ENCODE peak calls at places on chromosome 1, in five cellular contexts. One of them, this sample, is unnamed.

GRCh38 chr1:24996983-24997893 is 67.2 kb upstream of the RUNX3 start:
- DNase-seq in cardiac muscle cell: no peak
- DNase-seq in lower lobe of right lung: no peak
- DNase-seq in heart left ventricle: peak
- DNase-seq in IMR-90: no peak
- DNase-seq in this sample: no peak

GRCh38 chr1:10716424-10716823 is 80.0 kb downstream of the CASZ1 start:
- DNase-seq in cardiac muscle cell: no peak
- DNase-seq in lower lobe of right lung: no peak
- DNase-seq in heart left ventricle: no peak
- DNase-seq in IMR-90: no peak
- DNase-seq in this sample: no peak

GRCh38 chr1:216723274-216723780 is at the start of gene ESRRG:
- DNase-seq in cardiac muscle cell: peak
- DNase-seq in lower lobe of right lung: peak
- DNase-seq in heart left ventricle: peak
- DNase-seq in IMR-90: peak
- DNase-seq in this sample: no peak

GRCh38 chr1:155884028-155884950 is 24.9 kb downstream of the SYT11 start:
- DNase-seq in cardiac muscle cell: no peak
- DNase-seq in lower lobe of right lung: no peak
- DNase-seq in heart left ventricle: no peak
- DNase-seq in IMR-90: peak
- DNase-seq in this sample: no peak

GRCh38 chr1:208252126-208252853 is 8.1 kb upstream of the PLXNA2 start:
- DNase-seq in cardiac muscle cell: peak
- DNase-seq in lower lobe of right lung: peak
- DNase-seq in heart left ventricle: no peak
- DNase-seq in IMR-90: no peak
- DNase-seq in this sample: no peak

GRCh38 chr1:115654663-115655306 is 13.0 kb downstream of the VANGL1 start:
- DNase-seq in cardiac muscle cell: no peak
- DNase-seq in lower lobe of right lung: no peak
- DNase-seq in heart left ventricle: no peak
- DNase-seq in IMR-90: peak
- DNase-seq in this sample: no peak

GRCh38 chr1:161480381-161481035 is 24.7 kb upstream of the FCGR2A start:
- DNase-seq in cardiac muscle cell: no peak
- DNase-seq in lower lobe of right lung: no peak
- DNase-seq in heart left ventricle: no peak
- DNase-seq in IMR-90: no peak
- DNase-seq in this sample: no peak

GRCh38 chr1:164720329-164721036 is 161.5 kb downstream of the PBX1 start:
- DNase-seq in cardiac muscle cell: no peak
- DNase-seq in lower lobe of right lung: no peak
- DNase-seq in heart left ventricle: no peak
- DNase-seq in IMR-90: no peak
- DNase-seq in this sample: no peak

GRCh38 chr1:8908388-8909151 is 30.1 kb upstream of the ENO1 start:
- DNase-seq in cardiac muscle cell: no peak
- DNase-seq in lower lobe of right lung: no peak
- DNase-seq in heart left ventricle: no peak
- DNase-seq in IMR-90: no peak
- DNase-seq in this sample: no peak

GRCh38 chr1:51417496-51418383 is 87.4 kb upstream of the TTC39A start:
- DNase-seq in cardiac muscle cell: no peak
- DNase-seq in lower lobe of right lung: no peak
- DNase-seq in heart left ventricle: no peak
- DNase-seq in IMR-90: peak
- DNase-seq in this sample: no peak

GRCh38 chr1:37930246-37931142 is 16.4 kb downstream of the INPP5B start:
- DNase-seq in cardiac muscle cell: peak
- DNase-seq in lower lobe of right lung: peak
- DNase-seq in heart left ventricle: no peak
- DNase-seq in IMR-90: peak
- DNase-seq in this sample: peak

GRCh38 chr1:13549521-13549920 is 34.1 kb upstream of the PDPN start:
- DNase-seq in cardiac muscle cell: no peak
- DNase-seq in lower lobe of right lung: no peak
- DNase-seq in heart left ventricle: no peak
- DNase-seq in IMR-90: no peak
- DNase-seq in this sample: no peak

GRCh38 chr1:59399642-59400041 is 102.7 kb downstream of the FGGY start:
- DNase-seq in cardiac muscle cell: no peak
- DNase-seq in lower lobe of right lung: no peak
- DNase-seq in heart left ventricle: no peak
- DNase-seq in IMR-90: no peak
- DNase-seq in this sample: no peak

GRCh38 chr1:80427886-80428285 is 1372.8 kb upstream of the ADGRL2 start:
- DNase-seq in cardiac muscle cell: no peak
- DNase-seq in lower lobe of right lung: no peak
- DNase-seq in heart left ventricle: no peak
- DNase-seq in IMR-90: no peak
- DNase-seq in this sample: no peak

GRCh38 chr1:10415211-10415930 is 14.9 kb upstream of the CENPS start:
- DNase-seq in cardiac muscle cell: no peak
- DNase-seq in lower lobe of right lung: peak
- DNase-seq in heart left ventricle: no peak
- DNase-seq in IMR-90: peak
- DNase-seq in this sample: peak

GRCh38 chr1:202056644-202057334 is 46.4 kb downstream of the ELF3 start:
- DNase-seq in cardiac muscle cell: no peak
- DNase-seq in lower lobe of right lung: peak
- DNase-seq in heart left ventricle: peak
- DNase-seq in IMR-90: no peak
- DNase-seq in this sample: no peak

GRCh38 chr1:182889997-182890396 is 50.9 kb downstream of the DHX9 start:
- DNase-seq in cardiac muscle cell: no peak
- DNase-seq in lower lobe of right lung: no peak
- DNase-seq in heart left ventricle: no peak
- DNase-seq in IMR-90: no peak
- DNase-seq in this sample: no peak

GRCh38 chr1:15885701-15886612 is 38.5 kb downstream of the SPEN start:
- DNase-seq in cardiac muscle cell: peak
- DNase-seq in lower lobe of right lung: peak
- DNase-seq in heart left ventricle: peak
- DNase-seq in IMR-90: peak
- DNase-seq in this sample: peak

GRCh38 chr1:242449211-242449610 is 75.3 kb downstream of the PLD5 start:
- DNase-seq in cardiac muscle cell: peak
- DNase-seq in lower lobe of right lung: no peak
- DNase-seq in heart left ventricle: no peak
- DNase-seq in IMR-90: no peak
- DNase-seq in this sample: no peak

GRCh38 chr1:207241164-207241934 is 80.1 kb upstream of the CD55 start:
- DNase-seq in cardiac muscle cell: no peak
- DNase-seq in lower lobe of right lung: no peak
- DNase-seq in heart left ventricle: no peak
- DNase-seq in IMR-90: no peak
- DNase-seq in this sample: no peak

GRCh38 chr1:41242645-41243171 is 602 bp upstream of the SCMH1 start:
- DNase-seq in cardiac muscle cell: peak
- DNase-seq in lower lobe of right lung: no peak
- DNase-seq in heart left ventricle: no peak
- DNase-seq in IMR-90: no peak
- DNase-seq in this sample: no peak

GRCh38 chr1:32592953-32593352 is 53.7 kb downstream of the ZBTB8A start:
- DNase-seq in cardiac muscle cell: no peak
- DNase-seq in lower lobe of right lung: no peak
- DNase-seq in heart left ventricle: no peak
- DNase-seq in IMR-90: peak
- DNase-seq in this sample: no peak

GRCh38 chr1:229843627-229844238 is 217.7 kb downstream of the URB2 start:
- DNase-seq in cardiac muscle cell: no peak
- DNase-seq in lower lobe of right lung: no peak
- DNase-seq in heart left ventricle: no peak
- DNase-seq in IMR-90: no peak
- DNase-seq in this sample: peak

GRCh38 chr1:182752077-182752826 is 37.3 kb upstream of the NPL start:
- DNase-seq in cardiac muscle cell: no peak
- DNase-seq in lower lobe of right lung: no peak
- DNase-seq in heart left ventricle: no peak
- DNase-seq in IMR-90: peak
- DNase-seq in this sample: peak

GRCh38 chr1:55071477-55071876 is 32.1 kb downstream of the PCSK9 start:
- DNase-seq in cardiac muscle cell: peak
- DNase-seq in lower lobe of right lung: no peak
- DNase-seq in heart left ventricle: no peak
- DNase-seq in IMR-90: peak
- DNase-seq in this sample: no peak

GRCh38 chr1:8661185-8662110 is 156.0 kb downstream of the RERE start:
- DNase-seq in cardiac muscle cell: no peak
- DNase-seq in lower lobe of right lung: no peak
- DNase-seq in heart left ventricle: no peak
- DNase-seq in IMR-90: peak
- DNase-seq in this sample: peak

GRCh38 chr1:161439280-161440232 is 65.7 kb upstream of the FCGR2A start:
- DNase-seq in cardiac muscle cell: no peak
- DNase-seq in lower lobe of right lung: peak
- DNase-seq in heart left ventricle: peak
- DNase-seq in IMR-90: peak
- DNase-seq in this sample: peak

GRCh38 chr1:210633636-210634035 is 304.9 kb downstream of the HHAT start:
- DNase-seq in cardiac muscle cell: no peak
- DNase-seq in lower lobe of right lung: no peak
- DNase-seq in heart left ventricle: no peak
- DNase-seq in IMR-90: no peak
- DNase-seq in this sample: no peak

GRCh38 chr1:153728305-153729066 is 636 bp downstream of the INTS3 start:
- DNase-seq in cardiac muscle cell: peak
- DNase-seq in lower lobe of right lung: peak
- DNase-seq in heart left ventricle: peak
- DNase-seq in IMR-90: peak
- DNase-seq in this sample: peak

GRCh38 chr1:62398377-62398776 is 38.5 kb upstream of the USP1 start:
- DNase-seq in cardiac muscle cell: no peak
- DNase-seq in lower lobe of right lung: no peak
- DNase-seq in heart left ventricle: no peak
- DNase-seq in IMR-90: peak
- DNase-seq in this sample: no peak

GRCh38 chr1:35557118-35557610 is at the start of gene KIAA0319L:
- DNase-seq in cardiac muscle cell: peak
- DNase-seq in lower lobe of right lung: peak
- DNase-seq in heart left ventricle: peak
- DNase-seq in IMR-90: peak
- DNase-seq in this sample: peak

DNA sequence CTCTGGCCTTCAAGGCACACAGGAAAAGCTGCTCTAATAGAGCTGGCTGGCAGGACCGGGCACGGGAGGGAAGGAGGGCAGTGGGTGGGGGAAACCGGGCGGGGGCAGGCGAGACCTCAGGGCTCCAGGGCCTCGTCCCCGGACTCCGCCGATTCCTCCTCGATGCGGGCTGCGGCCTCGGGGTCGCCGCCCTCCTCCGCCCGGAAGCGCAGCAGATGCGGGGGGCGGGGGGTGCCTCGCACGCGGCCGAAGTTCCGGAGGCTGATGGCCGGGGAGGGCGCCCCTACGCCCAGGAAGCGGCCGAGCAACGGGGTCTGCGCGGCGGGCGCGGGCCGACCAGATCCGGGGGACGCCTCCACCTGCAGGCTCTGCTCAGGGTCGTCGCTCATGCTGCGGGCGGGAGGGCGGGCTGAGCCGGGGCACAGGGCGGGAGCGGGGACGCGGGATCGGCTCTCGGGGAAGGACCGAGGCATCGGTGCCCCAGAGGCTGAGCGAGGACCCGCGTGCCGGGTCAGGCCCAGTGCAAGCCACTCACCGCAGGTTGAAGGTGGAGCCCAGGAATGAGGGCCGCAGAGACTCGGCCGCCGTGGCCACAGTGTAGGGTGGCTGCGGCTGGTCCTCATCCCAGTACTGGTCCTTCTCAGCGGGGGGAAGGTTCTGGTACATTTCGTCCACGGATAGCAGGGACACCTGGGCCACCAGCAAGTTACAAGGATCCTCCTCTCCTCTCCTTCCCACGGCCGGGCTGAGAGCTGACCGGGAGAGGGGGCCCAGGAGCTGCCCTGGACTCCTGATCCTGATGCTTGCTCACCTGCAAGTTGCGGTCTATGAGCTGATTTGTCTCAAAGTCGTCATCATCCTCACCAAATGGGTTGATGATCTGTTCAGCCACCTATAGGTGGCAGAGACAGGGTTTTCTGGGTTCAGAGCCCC is 3.6 kb downstream of the BEST4 start:
- DNase-seq in cardiac muscle cell: peak
- DNase-seq in lower lobe of right lung: no peak
- DNase-seq in heart left ventricle: no peak
- DNase-seq in IMR-90: no peak
- DNase-seq in this sample: no peak
- H3K27ac ChIP-seq in cardiac muscle cell: no peak
- H3K27ac ChIP-seq in lower lobe of right lung: peak
- H3K27ac ChIP-seq in heart left ventricle: no peak
- H3K27ac ChIP-seq in IMR-90: no peak
- H3K27ac ChIP-seq in this sample: peak

GRCh38 chr1:205452364-205452763 is 3.5 kb downstream of the BLACAT1 start:
- DNase-seq in cardiac muscle cell: no peak
- DNase-seq in lower lobe of right lung: no peak
- DNase-seq in heart left ventricle: no peak
- DNase-seq in IMR-90: no peak
- DNase-seq in this sample: no peak
- H3K27ac ChIP-seq in cardiac muscle cell: no peak
- H3K27ac ChIP-seq in lower lobe of right lung: no peak
- H3K27ac ChIP-seq in heart left ventricle: no peak
- H3K27ac ChIP-seq in IMR-90: no peak
- H3K27ac ChIP-seq in this sample: no peak

GRCh38 chr1:162774007-162774406 is 16.5 kb upstream of the HSD17B7 start:
- DNase-seq in cardiac muscle cell: no peak
- DNase-seq in lower lobe of right lung: no peak
- DNase-seq in heart left ventricle: no peak
- DNase-seq in IMR-90: no peak
- DNase-seq in this sample: no peak

DNA sequence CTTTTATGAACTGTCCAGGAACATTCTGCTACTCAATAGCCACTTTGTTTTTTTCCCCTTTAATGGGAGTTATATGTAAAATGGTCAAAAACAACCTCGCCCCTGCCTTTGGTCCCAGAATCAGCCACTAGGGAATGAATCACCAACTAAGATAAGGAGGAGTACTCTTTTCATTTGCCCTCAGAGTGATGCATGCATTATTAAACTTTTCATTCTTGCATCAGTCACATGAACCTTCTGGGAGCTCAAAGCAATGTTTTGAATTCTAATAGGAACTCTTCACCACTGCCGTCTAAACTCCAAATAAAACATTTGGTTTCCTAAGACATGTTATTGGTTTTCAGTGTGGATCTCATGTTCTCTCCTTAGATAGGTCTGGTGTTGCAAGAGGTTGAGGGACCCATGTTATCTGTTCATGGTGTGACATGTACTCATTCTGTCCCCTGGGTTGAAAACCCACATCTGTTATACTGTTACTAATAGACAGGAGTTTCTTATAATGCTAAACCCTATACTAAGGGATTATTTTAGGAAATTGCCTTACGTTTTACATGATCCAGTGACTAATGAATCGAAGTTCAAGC is 17.8 kb upstream of the HSD17B7 start:
- DNase-seq in cardiac muscle cell: no peak
- DNase-seq in lower lobe of right lung: no peak
- DNase-seq in heart left ventricle: no peak
- DNase-seq in IMR-90: peak
- DNase-seq in this sample: no peak
- H3K27ac ChIP-seq in cardiac muscle cell: no peak
- H3K27ac ChIP-seq in lower lobe of right lung: no peak
- H3K27ac ChIP-seq in heart left ventricle: no peak
- H3K27ac ChIP-seq in IMR-90: no peak
- H3K27ac ChIP-seq in this sample: peak

GRCh38 chr1:184019506-184019905 is 18.0 kb downstream of the COLGALT2 start:
- DNase-seq in cardiac muscle cell: no peak
- DNase-seq in lower lobe of right lung: no peak
- DNase-seq in heart left ventricle: no peak
- DNase-seq in IMR-90: no peak
- DNase-seq in this sample: no peak
- H3K27ac ChIP-seq in cardiac muscle cell: no peak
- H3K27ac ChIP-seq in lower lobe of right lung: no peak
- H3K27ac ChIP-seq in heart left ventricle: no peak
- H3K27ac ChIP-seq in IMR-90: no peak
- H3K27ac ChIP-seq in this sample: peak

This sample was measured in sigmoid colon.